ENCODE peak calls at places on chromosomes 7 and 10, in eight cellular contexts. L is AG04450, X is HCT116, I is GM10248, Z is CD14-positive monocyte, G is psoas muscle, T is fibroblast of mammary gland, A is GM20000. O is an unnamed sample.
A peak's percentile ranks its signal among the peaks of the same experiment; 100 is the strongest.

GRCh38 chr10:92265687-92266258 is 25.1 kb downstream of the CPEB3 start:
- DNase-seq in T (no peak), X (no peak), Z (no peak), L (no peak), G (no peak), A (no peak), I (no peak), O (no peak)

GRCh38 chr7:120353171-120353570 is 80.2 kb downstream of the KCND2 start:
- DNase-seq in L (no peak), T (no peak), G (no peak), I (no peak), X (no peak), Z (no peak), A (no peak), O (no peak)

GRCh38 chr10:96176985-96177384 is 46.9 kb downstream of the ZNF518A start:
- DNase-seq in X (no peak), I (no peak), L (no peak), Z (no peak), G (no peak), A (no peak), T (no peak), O (no peak)

GRCh38 chr10:114393886-114394285 is 10.4 kb downstream of the AFAP1L2 start:
- DNase-seq in G (no peak), T (no peak), X (no peak), L (no peak), A (no peak), Z (no peak), I (no peak), O (no peak)

GRCh38 chr10:124936813-124937212 is 5.1 kb upstream of the ZRANB1 start:
- DNase-seq in Z (no peak), T (no peak), G (no peak), X (no peak), I (no peak), A (no peak), L (no peak), O (no peak)

GRCh38 chr7:126303926-126304325 is 948.8 kb downstream of the GRM8 start:
- DNase-seq in X (no peak), I (no peak), G (no peak), L (no peak), T (no peak), Z (no peak), A (no peak), O (no peak)

GRCh38 chr10:47081264-47081663 is 170.0 kb downstream of the PTPN20 start:
- DNase-seq in A (no peak), G (no peak), Z (no peak), I (no peak), X (no peak), L (no peak), T (no peak), O (no peak)

GRCh38 chr7:139588632-139589031 is 65.1 kb downstream of the CLEC2L start:
- DNase-seq in X (no peak), Z (no peak), G (no peak), I (no peak), T (peak; percentile 80), L (peak; percentile 72), A (no peak), O (no peak)

GRCh38 chr10:47412869-47413268 is 28.8 kb upstream of the ZNF488 start:
- DNase-seq in L (no peak), Z (no peak), A (no peak), G (no peak), I (no peak), T (peak; percentile 27), X (no peak), O (no peak)

GRCh38 chr10:52011113-52011512 is 303.0 kb upstream of the DKK1 start:
- DNase-seq in I (no peak), L (no peak), G (no peak), Z (no peak), A (no peak), X (no peak), T (no peak), O (no peak)

GRCh38 chr10:63010203-63010602 is 122.9 kb upstream of the NRBF2 start:
- DNase-seq in I (no peak), L (no peak), T (no peak), A (no peak), X (no peak), Z (no peak), G (no peak), O (no peak)

GRCh38 chr7:128019330-128019729 is 11.9 kb downstream of the LRRC4 start:
- DNase-seq in A (no peak), Z (no peak), X (no peak), I (no peak), T (no peak), L (no peak), G (no peak), O (no peak)

GRCh38 chr7:128021361-128021760 is 9.9 kb downstream of the LRRC4 start:
- DNase-seq in A (no peak), Z (no peak), T (peak; percentile 52), G (no peak), L (no peak), X (peak; percentile 19), I (no peak), O (no peak)

GRCh38 chr7:128017880-128018845 is 13.1 kb downstream of the LRRC4 start:
- DNase-seq in A (no peak), I (no peak), X (no peak), Z (no peak), L (no peak), G (no peak), T (no peak), O (no peak)

GRCh38 chr7:128017460-128017859 is 13.8 kb downstream of the LRRC4 start:
- DNase-seq in Z (no peak), T (no peak), I (no peak), A (no peak), X (no peak), G (no peak), L (no peak), O (no peak)

GRCh38 chr7:128020161-128020560 is 11.1 kb downstream of the LRRC4 start:
- DNase-seq in X (peak; percentile 31), Z (no peak), G (no peak), A (no peak), I (no peak), T (no peak), L (no peak), O (no peak)
- TF ChIP-seq CTCF in X (peak; percentile 99), Z (peak; percentile 17), G (no peak), A (no peak), I (peak; percentile 19), T (peak; percentile 36), L (peak; percentile 36), O (no peak)

GRCh38 chr7:104891949-104892348 is 122.1 kb upstream of the KMT2E start:
- DNase-seq in A (no peak), I (no peak), X (no peak), Z (no peak), G (no peak), L (no peak), T (no peak), O (no peak)
- TF ChIP-seq CTCF in A (no peak), I (no peak), X (no peak), Z (no peak), G (no peak), L (no peak), T (no peak), O (no peak)

DNA sequence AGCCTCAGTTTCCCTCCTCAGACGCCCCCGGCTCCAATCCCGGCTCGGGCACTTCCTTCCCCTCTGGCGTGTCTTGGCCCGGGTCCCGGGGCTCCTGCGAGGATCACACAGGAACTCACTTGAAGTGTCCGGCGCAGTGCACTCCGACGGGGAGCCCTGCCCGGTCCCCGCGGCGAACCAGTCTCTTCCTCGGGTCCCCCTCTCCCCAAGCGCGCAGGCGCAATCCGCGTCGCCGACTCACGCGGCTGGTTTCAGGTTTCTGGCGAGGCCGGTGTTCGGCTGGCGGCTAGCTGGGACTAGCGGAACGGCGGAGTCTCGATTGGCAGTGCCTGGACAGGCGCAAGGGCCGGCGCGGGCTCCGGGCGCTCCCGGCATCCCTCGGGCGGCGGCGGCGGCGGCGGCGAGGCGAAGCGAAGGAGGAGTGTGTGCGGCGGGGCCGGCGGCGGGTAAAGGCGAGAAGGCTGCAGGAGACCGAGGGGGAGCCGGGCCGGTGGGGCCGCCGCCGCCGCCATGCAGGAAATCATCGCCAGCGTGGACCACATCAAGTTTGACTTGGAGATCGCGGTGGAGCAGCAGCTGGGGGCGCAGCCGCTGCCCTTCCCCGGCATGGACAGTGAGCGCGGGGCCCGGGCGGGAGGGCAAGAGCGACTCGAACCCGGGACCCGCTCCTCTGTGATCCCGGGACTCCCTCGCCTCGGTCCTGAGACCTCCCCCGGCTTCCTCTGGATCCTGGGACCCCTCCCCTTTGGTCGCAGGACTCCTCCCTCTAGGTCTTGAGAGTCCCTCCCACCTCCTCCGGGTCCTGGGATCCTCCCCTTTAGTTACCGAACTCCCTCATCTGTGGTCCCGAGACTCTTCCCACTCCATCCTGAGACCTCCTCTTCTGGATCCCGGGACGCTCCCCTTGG is at the start of the genes CPSF4 and PTCD1:
- DNase-seq in G (peak; percentile 99), X (peak; percentile 85), T (peak; percentile 93), I (peak; percentile 99), A (peak; percentile 99), Z (peak; percentile 94), L (peak; percentile 86), O (peak; percentile 99)
- TF ChIP-seq CTCF in G (no peak), X (no peak), T (no peak), I (no peak), A (no peak), Z (no peak), L (no peak), O (no peak)

GRCh38 chr10:15091418-15091817 is 2.8 kb upstream of the ACBD7 start:
- DNase-seq in T (no peak), I (no peak), A (no peak), X (no peak), Z (no peak), L (no peak), G (no peak), O (no peak)

GRCh38 chr10:15092855-15093408 is 4.2 kb upstream of the RPP38 start:
- DNase-seq in I (no peak), G (no peak), Z (no peak), X (no peak), A (no peak), L (no peak), T (no peak), O (no peak)

GRCh38 chr10:15084502-15084922 is 4.1 kb downstream of the ACBD7 start:
- DNase-seq in X (peak; percentile 64), T (peak; percentile 95), L (peak; percentile 88), A (no peak), G (no peak), Z (no peak), I (no peak), O (no peak)

GRCh38 chr10:15083674-15084501 is 4.7 kb downstream of the ACBD7 start:
- DNase-seq in I (no peak), G (no peak), T (no peak), L (no peak), X (no peak), A (no peak), Z (no peak), O (no peak)

DNA sequence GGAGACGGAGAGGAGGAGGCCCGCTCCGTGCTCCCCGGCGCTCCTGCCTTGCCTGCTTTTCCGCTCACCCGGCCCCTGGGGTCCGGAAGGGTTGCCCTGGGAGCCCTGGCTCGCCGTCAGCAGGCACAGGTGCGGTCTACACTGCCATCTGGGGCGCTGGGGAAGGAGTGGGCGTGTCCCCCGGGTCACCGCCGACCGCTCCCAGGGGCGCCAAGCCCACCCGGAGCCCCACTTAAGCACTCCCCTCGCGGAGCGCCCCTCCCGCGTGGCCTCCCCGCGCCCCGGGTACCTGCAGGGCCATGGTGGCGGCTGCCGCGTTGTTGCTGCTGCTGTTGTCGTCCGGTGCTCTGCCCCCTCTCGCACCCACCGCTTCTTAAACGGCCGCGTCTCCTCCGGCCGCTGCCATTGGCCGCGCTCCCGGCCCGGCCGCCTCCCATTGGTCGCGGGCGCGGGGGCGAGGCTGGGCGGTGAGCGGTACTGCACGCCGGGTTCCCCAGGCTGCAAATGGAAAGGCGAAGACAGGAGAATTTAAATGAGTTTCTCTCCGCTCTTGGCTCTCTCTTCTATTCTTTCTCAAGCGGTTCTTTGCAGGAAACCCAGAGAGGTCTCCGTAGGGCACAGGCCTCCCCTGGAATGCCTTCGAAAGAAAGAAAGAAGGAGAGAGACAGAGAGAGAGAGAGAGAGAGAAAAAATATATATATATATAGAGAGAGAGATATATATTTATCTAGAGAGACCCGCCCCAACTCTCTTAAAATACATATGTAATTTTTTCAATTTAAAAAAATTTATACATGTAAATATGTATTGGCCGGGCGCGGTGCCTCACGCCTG is at the start of gene ACBD7:
- DNase-seq in G (peak; percentile 83), A (peak; percentile 91), T (peak; percentile 56), Z (peak; percentile 64), I (peak; percentile 91), X (peak; percentile 52), L (peak; percentile 21), O (peak; percentile 93)
- TF ChIP-seq CTCF in G (peak; percentile 61), A (no peak), T (no peak), Z (peak; percentile 49), I (no peak), X (no peak), L (peak; percentile 33), O (no peak)